ENCODE peak calls at places on chromosomes 16 and 17, in six cellular contexts. M is mammary epithelial cell, L is GM23248, R is fibroblast of lung, D is H1, W is GM23338. J is an unnamed sample.
A peak's percentile ranks its signal among the peaks of the same experiment; 100 is the strongest.

GRCh38 chr17:73938706-73939105 is 264.8 kb upstream of the RPL38 start:
- DNase-seq in M (no peak), L (no peak), R (no peak), D (no peak), W (no peak), J (no peak)

GRCh38 chr17:19244357-19244756 is 7.2 kb downstream of the EPN2 start:
- DNase-seq in M (no peak), L (no peak), R (no peak), D (no peak), W (no peak), J (no peak)

GRCh38 chr16:83315271-83315670 is 492.5 kb upstream of the HSBP1 start:
- DNase-seq in M (no peak), L (peak; percentile 72), R (no peak), D (no peak), W (no peak), J (no peak)

GRCh38 chr17:67636841-67637240 is 80.9 kb upstream of the NOL11 start:
- DNase-seq in M (no peak), L (peak; percentile 5), R (peak; percentile 32), D (no peak), W (no peak), J (no peak)

GRCh38 chr17:79792371-79792871 is 4.5 kb downstream of the CBX8 start:
- DNase-seq in M (no peak), L (no peak), R (no peak), D (no peak), W (peak; percentile 54), J (no peak)

GRCh38 chr17:1323336-1323735 is 43.9 kb downstream of the TRARG1 start:
- DNase-seq in M (no peak), L (peak; percentile 31), R (no peak), D (no peak), W (peak; percentile 71), J (no peak)

GRCh38 chr17:83190601-83191387 is 111.4 kb downstream of the METRNL start:
- DNase-seq in M (no peak), L (no peak), R (no peak), D (no peak), W (no peak), J (no peak)

GRCh38 chr17:75814021-75814395 is 29.4 kb downstream of the UNK start:
- DNase-seq in M (no peak), L (no peak), R (no peak), D (no peak), W (no peak), J (no peak)

GRCh38 chr16:31754998-31755615 is 118.5 kb upstream of the ZNF267 start:
- DNase-seq in M (no peak), L (peak; percentile 1), R (no peak), D (no peak), W (no peak), J (no peak)

GRCh38 chr17:74771319-74771914 is 4.7 kb downstream of the NAT9 start:
- DNase-seq in M (no peak), L (no peak), R (no peak), D (no peak), W (no peak), J (no peak)

GRCh38 chr16:49608801-49609200 is 235.2 kb downstream of the C16orf78 start:
- DNase-seq in M (no peak), L (peak; percentile 69), R (peak; percentile 75), D (peak; percentile 44), W (peak; percentile 60), J (peak; percentile 60)

GRCh38 chr16:66188786-66189725 is 177.4 kb upstream of the CDH5 start:
- DNase-seq in M (no peak), L (no peak), R (peak; percentile 92), D (peak; percentile 30), W (no peak), J (peak; percentile 19)

GRCh38 chr17:19311421-19312215 is 50.9 kb downstream of the B9D1 start:
- DNase-seq in M (no peak), L (peak; percentile 64), R (no peak), D (no peak), W (no peak), J (no peak)

GRCh38 chr17:78360371-78361226 is 722 bp upstream of the SOCS3 start:
- DNase-seq in M (peak; percentile 81), L (peak; percentile 92), R (peak; percentile 84), D (peak; percentile 100), W (peak; percentile 98), J (peak; percentile 96)

GRCh38 chr17:73184133-73184993 is 8.5 kb upstream of the COG1 start:
- DNase-seq in M (no peak), L (no peak), R (no peak), D (no peak), W (no peak), J (no peak)

GRCh38 chr17:68775338-68775737 is 174.2 kb upstream of the FAM20A start:
- DNase-seq in M (no peak), L (peak; percentile 39), R (peak; percentile 31), D (no peak), W (no peak), J (no peak)

GRCh38 chr17:73535746-73536145 is 108.5 kb downstream of the SDK2 start:
- DNase-seq in M (no peak), L (no peak), R (no peak), D (no peak), W (no peak), J (no peak)

GRCh38 chr16:31507929-31508705 is at the start of gene RUSF1:
- DNase-seq in M (peak; percentile 79), L (peak; percentile 95), R (peak; percentile 90), D (peak; percentile 91), W (peak; percentile 96), J (peak; percentile 95)

GRCh38 chr16:79287424-79287917 is 313.1 kb downstream of the MAF start:
- DNase-seq in M (no peak), L (no peak), R (no peak), D (no peak), W (no peak), J (no peak)

GRCh38 chr17:21282850-21283249 is 1.7 kb upstream of the MAP2K3 start:
- DNase-seq in M (no peak), L (no peak), R (no peak), D (no peak), W (no peak), J (no peak)

GRCh38 chr17:9444687-9445086 is 130.9 kb downstream of the STX8 start:
- DNase-seq in M (no peak), L (no peak), R (peak; percentile 48), D (no peak), W (no peak), J (no peak)

GRCh38 chr16:22191966-22192260 is 14.2 kb upstream of the EEF2K start:
- DNase-seq in M (peak; percentile 32), L (peak; percentile 54), R (no peak), D (no peak), W (no peak), J (peak; percentile 39)

GRCh38 chr16:67805718-67806427 is 487 bp downstream of the RANBP10 start:
- DNase-seq in M (no peak), L (no peak), R (no peak), D (no peak), W (peak; percentile 44), J (no peak)

GRCh38 chr17:2903193-2903974 is 107.1 kb downstream of the RAP1GAP2 start:
- DNase-seq in M (no peak), L (no peak), R (no peak), D (no peak), W (no peak), J (no peak)

GRCh38 chr17:76383645-76384221 is 676 bp upstream of the SPHK1 start:
- DNase-seq in M (no peak), L (peak; percentile 84), R (no peak), D (peak; percentile 78), W (peak; percentile 66), J (peak; percentile 69)

DNA sequence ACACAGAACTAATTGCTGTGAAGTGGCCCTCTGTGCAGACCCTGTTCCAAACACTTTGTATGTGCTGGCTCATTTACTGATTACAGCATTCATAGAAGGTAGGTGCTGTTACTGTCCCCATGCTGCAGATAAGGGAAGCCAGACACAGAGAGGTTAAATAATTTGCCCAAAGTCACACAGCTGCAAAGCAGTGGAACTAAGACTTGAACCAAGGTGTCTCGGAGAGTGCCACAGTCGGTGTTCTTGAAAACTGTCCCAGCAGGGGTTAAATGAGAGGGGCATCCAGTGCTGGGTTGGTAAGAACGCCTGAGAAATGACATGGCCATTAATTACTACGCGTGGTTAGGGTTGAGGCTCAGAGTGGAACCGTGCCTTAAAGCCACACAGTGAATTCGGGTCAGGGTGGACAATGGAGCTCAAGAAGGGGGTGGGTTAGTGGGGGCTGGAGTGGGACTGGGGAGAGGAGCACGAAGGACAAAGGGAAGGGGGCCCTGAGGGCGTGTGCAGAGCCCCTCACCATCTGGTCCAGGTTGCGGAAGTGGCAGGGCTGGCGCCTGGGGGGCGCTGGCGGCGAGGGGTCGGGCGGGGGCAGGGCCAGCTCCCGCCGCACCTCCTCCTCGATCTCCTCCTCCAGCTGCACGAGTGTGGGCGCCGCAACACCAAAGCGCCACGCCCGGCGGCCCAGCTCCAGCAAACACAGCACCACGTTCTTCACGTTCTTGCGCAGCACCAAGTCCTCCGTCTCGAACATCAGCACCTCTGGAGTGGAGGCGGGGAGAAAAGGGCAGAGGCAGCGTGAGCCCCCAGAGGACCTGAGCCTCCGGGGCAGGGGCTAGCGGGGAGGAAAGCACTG is 3.3 kb downstream of the GAS2L2 start:
- DNase-seq in M (no peak), L (peak; percentile 69), R (no peak), D (no peak), W (peak; percentile 59), J (peak; percentile 34)
- TF ChIP-seq EZH2 in M (no peak), L (no peak), R (peak; percentile 61), D (no peak), W (no peak), J (no peak)

DNA sequence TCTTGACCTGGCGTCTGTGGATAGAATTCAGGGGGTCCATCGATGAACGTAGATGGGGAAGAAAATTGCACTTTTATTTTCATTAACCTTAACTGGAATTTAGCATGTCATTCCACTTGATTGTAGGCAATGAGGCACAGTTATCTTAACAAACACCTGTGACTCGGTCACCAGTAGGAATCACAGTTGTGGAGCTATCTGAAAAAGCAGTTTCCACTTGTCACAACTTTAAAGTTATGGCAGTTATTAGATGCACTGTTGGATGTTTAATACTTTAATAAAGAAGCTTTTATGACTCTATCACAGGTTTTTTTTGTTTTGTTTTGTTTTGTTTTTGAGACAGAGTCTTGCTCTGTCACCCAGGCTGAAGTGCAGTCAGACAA is 83.7 kb upstream of the LGALS9 start:
- DNase-seq in M (no peak), L (no peak), R (no peak), D (no peak), W (no peak), J (no peak)
- H3K79me2 ChIP-seq in M (no peaks in the 10 kb centered on the region), L (no peaks in the 10 kb centered on the region), R (no peaks in the 10 kb centered on the region), D (no peaks in the 10 kb centered on the region), W (peaks cover 65% of the 10 kb centered on the region), J (peaks cover 93% of the 10 kb centered on the region)

GRCh38 chr17:48578616-48579560 is 738 bp upstream of the HOXB4 start:
- DNase-seq in M (peak; percentile 36), L (peak; percentile 44), R (peak; percentile 74), D (no peak), W (no peak), J (no peak)
- TF ChIP-seq EZH2 in M (no peak), L (no peak), R (no peak), D (peak; percentile 97), W (peak; percentile 92), J (peak; percentile 69)

DNA sequence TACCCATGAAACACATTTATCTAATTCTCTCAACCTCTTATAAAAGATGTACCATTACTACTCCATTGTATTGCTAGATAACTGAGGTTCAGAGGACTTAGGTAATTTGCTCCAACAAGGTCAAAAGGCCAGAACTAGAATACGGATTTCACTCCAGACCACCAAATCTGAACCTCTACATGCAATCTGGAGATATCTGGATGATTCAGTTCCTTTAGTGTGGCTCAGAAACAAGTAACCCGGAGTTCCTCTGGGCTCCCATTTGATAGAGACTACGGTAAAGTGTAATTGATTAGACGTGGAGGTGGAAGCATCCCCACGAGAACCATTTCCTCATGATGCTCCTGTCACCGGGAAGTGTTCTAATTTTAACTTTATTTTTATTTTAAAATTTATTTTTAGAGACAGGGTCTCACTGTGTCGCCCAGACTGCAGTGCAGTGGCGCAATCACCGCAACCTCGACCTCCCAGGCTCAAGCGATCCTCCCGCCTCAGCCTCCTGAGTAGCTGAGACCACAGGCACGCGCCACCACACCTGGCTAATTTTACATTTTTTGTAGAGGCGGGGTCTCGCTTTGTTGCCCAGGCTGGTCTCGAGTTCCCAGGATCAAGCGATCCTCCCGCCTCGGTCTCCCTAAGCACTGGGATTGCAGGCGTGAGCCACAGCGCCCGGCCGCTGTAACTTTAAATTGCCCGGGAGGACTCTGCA is 608 bp upstream of the COX10 start:
- DNase-seq in M (no peak), L (peak; percentile 14), R (no peak), D (no peak), W (no peak), J (no peak)
- H3K79me2 ChIP-seq in M (peaks cover 74% of the 10 kb centered on the region), L (peaks cover 99% of the 10 kb centered on the region), R (peaks cover 38% of the 10 kb centered on the region), D (peaks cover 11% of the 10 kb centered on the region), W (peaks cover 63% of the 10 kb centered on the region), J (peaks cover 68% of the 10 kb centered on the region)

J was measured in hepatocyte.